ENCODE peak calls at places on chromosomes 16 and 17, in five cellular contexts. One of them, this sample, is unnamed.

GRCh38 chr17:81412490-81413093 is 17.3 kb downstream of the BAHCC1 start:
- DNase-seq in astrocyte of the hippocampus: peak; percentile 31
- DNase-seq in A549: no peak
- DNase-seq in stimulated activated CD8-positive, alpha-beta memory T cell treated with anti-CD3 and anti-CD28 coated beads, Interleukin-15, amount 100 ng/mL, for 4 hours: peak; percentile 54
- DNase-seq in ELR: no peak
- DNase-seq in this sample: peak; percentile 81

GRCh38 chr17:76384987-76385891 is 830 bp downstream of the SPHK1 start:
- DNase-seq in astrocyte of the hippocampus: peak; percentile 64
- DNase-seq in A549: peak; percentile 77
- DNase-seq in stimulated activated CD8-positive, alpha-beta memory T cell treated with anti-CD3 and anti-CD28 coated beads, Interleukin-15, amount 100 ng/mL, for 4 hours: no peak
- DNase-seq in ELR: peak; percentile 98
- DNase-seq in this sample: peak; percentile 59

GRCh38 chr17:32876414-32877163 is at the start of gene MYO1D:
- DNase-seq in astrocyte of the hippocampus: no peak
- DNase-seq in A549: peak; percentile 35
- DNase-seq in stimulated activated CD8-positive, alpha-beta memory T cell treated with anti-CD3 and anti-CD28 coated beads, Interleukin-15, amount 100 ng/mL, for 4 hours: peak; percentile 58
- DNase-seq in ELR: peak; percentile 35
- DNase-seq in this sample: peak; percentile 60

GRCh38 chr17:78125138-78125913 is 3.2 kb downstream of the TMC6 start:
- DNase-seq in astrocyte of the hippocampus: no peak
- DNase-seq in A549: no peak
- DNase-seq in stimulated activated CD8-positive, alpha-beta memory T cell treated with anti-CD3 and anti-CD28 coated beads, Interleukin-15, amount 100 ng/mL, for 4 hours: no peak
- DNase-seq in ELR: no peak
- DNase-seq in this sample: no peak

GRCh38 chr16:26985100-26986065 is 81.3 kb upstream of the C16orf82 start:
- DNase-seq in astrocyte of the hippocampus: no peak
- DNase-seq in A549: no peak
- DNase-seq in stimulated activated CD8-positive, alpha-beta memory T cell treated with anti-CD3 and anti-CD28 coated beads, Interleukin-15, amount 100 ng/mL, for 4 hours: no peak
- DNase-seq in ELR: no peak
- DNase-seq in this sample: no peak

GRCh38 chr17:9244066-9245052 is 223.0 kb downstream of the NTN1 start:
- DNase-seq in astrocyte of the hippocampus: no peak
- DNase-seq in A549: no peak
- DNase-seq in stimulated activated CD8-positive, alpha-beta memory T cell treated with anti-CD3 and anti-CD28 coated beads, Interleukin-15, amount 100 ng/mL, for 4 hours: no peak
- DNase-seq in ELR: no peak
- DNase-seq in this sample: no peak

GRCh38 chr17:36813357-36813756 is 123.9 kb upstream of the LHX1 start:
- DNase-seq in astrocyte of the hippocampus: no peak
- DNase-seq in A549: no peak
- DNase-seq in stimulated activated CD8-positive, alpha-beta memory T cell treated with anti-CD3 and anti-CD28 coated beads, Interleukin-15, amount 100 ng/mL, for 4 hours: no peak
- DNase-seq in ELR: no peak
- DNase-seq in this sample: no peak

GRCh38 chr16:78210305-78210704 is 110.9 kb downstream of the WWOX start:
- DNase-seq in astrocyte of the hippocampus: peak; percentile 48
- DNase-seq in A549: no peak
- DNase-seq in stimulated activated CD8-positive, alpha-beta memory T cell treated with anti-CD3 and anti-CD28 coated beads, Interleukin-15, amount 100 ng/mL, for 4 hours: no peak
- DNase-seq in ELR: peak; percentile 1
- DNase-seq in this sample: peak; percentile 95

GRCh38 chr16:83513006-83513755 is 294.6 kb upstream of the HSBP1 start:
- DNase-seq in astrocyte of the hippocampus: peak; percentile 91
- DNase-seq in A549: no peak
- DNase-seq in stimulated activated CD8-positive, alpha-beta memory T cell treated with anti-CD3 and anti-CD28 coated beads, Interleukin-15, amount 100 ng/mL, for 4 hours: no peak
- DNase-seq in ELR: peak; percentile 87
- DNase-seq in this sample: peak; percentile 69

GRCh38 chr17:44672479-44673093 is 16.3 kb downstream of the MEIOC start:
- DNase-seq in astrocyte of the hippocampus: peak; percentile 25
- DNase-seq in A549: peak; percentile 60
- DNase-seq in stimulated activated CD8-positive, alpha-beta memory T cell treated with anti-CD3 and anti-CD28 coated beads, Interleukin-15, amount 100 ng/mL, for 4 hours: no peak
- DNase-seq in ELR: peak; percentile 68
- DNase-seq in this sample: peak; percentile 34

GRCh38 chr16:19685176-19685575 is 32.9 kb downstream of the KNOP1 start:
- DNase-seq in astrocyte of the hippocampus: no peak
- DNase-seq in A549: no peak
- DNase-seq in stimulated activated CD8-positive, alpha-beta memory T cell treated with anti-CD3 and anti-CD28 coated beads, Interleukin-15, amount 100 ng/mL, for 4 hours: no peak
- DNase-seq in ELR: no peak
- DNase-seq in this sample: no peak

GRCh38 chr16:85047867-85048455 is 20.4 kb downstream of the KIAA0513 start:
- DNase-seq in astrocyte of the hippocampus: no peak
- DNase-seq in A549: no peak
- DNase-seq in stimulated activated CD8-positive, alpha-beta memory T cell treated with anti-CD3 and anti-CD28 coated beads, Interleukin-15, amount 100 ng/mL, for 4 hours: no peak
- DNase-seq in ELR: no peak
- DNase-seq in this sample: no peak

GRCh38 chr17:80381416-80381923 is 33.5 kb upstream of the ENDOV start:
- DNase-seq in astrocyte of the hippocampus: no peak
- DNase-seq in A549: no peak
- DNase-seq in stimulated activated CD8-positive, alpha-beta memory T cell treated with anti-CD3 and anti-CD28 coated beads, Interleukin-15, amount 100 ng/mL, for 4 hours: no peak
- DNase-seq in ELR: no peak
- DNase-seq in this sample: no peak

GRCh38 chr17:32822996-32823395 is 53.9 kb downstream of the MYO1D start:
- DNase-seq in astrocyte of the hippocampus: no peak
- DNase-seq in A549: no peak
- DNase-seq in stimulated activated CD8-positive, alpha-beta memory T cell treated with anti-CD3 and anti-CD28 coated beads, Interleukin-15, amount 100 ng/mL, for 4 hours: no peak
- DNase-seq in ELR: no peak
- DNase-seq in this sample: no peak

GRCh38 chr17:72588961-72589360 is 468.1 kb downstream of the SOX9 start:
- DNase-seq in astrocyte of the hippocampus: peak; percentile 86
- DNase-seq in A549: peak; percentile 82
- DNase-seq in stimulated activated CD8-positive, alpha-beta memory T cell treated with anti-CD3 and anti-CD28 coated beads, Interleukin-15, amount 100 ng/mL, for 4 hours: no peak
- DNase-seq in ELR: peak; percentile 35
- DNase-seq in this sample: peak; percentile 98

GRCh38 chr17:60941028-60941427 is 263.4 kb downstream of the BCAS3 start:
- DNase-seq in astrocyte of the hippocampus: peak; percentile 95
- DNase-seq in A549: no peak
- DNase-seq in stimulated activated CD8-positive, alpha-beta memory T cell treated with anti-CD3 and anti-CD28 coated beads, Interleukin-15, amount 100 ng/mL, for 4 hours: no peak
- DNase-seq in ELR: peak; percentile 87
- DNase-seq in this sample: peak; percentile 12

GRCh38 chr16:78483124-78483992 is 383.9 kb downstream of the WWOX start:
- DNase-seq in astrocyte of the hippocampus: no peak
- DNase-seq in A549: no peak
- DNase-seq in stimulated activated CD8-positive, alpha-beta memory T cell treated with anti-CD3 and anti-CD28 coated beads, Interleukin-15, amount 100 ng/mL, for 4 hours: no peak
- DNase-seq in ELR: no peak
- DNase-seq in this sample: no peak

GRCh38 chr16:3951861-3952332 is 71.4 kb upstream of the CREBBP start:
- DNase-seq in astrocyte of the hippocampus: peak; percentile 57
- DNase-seq in A549: no peak
- DNase-seq in stimulated activated CD8-positive, alpha-beta memory T cell treated with anti-CD3 and anti-CD28 coated beads, Interleukin-15, amount 100 ng/mL, for 4 hours: no peak
- DNase-seq in ELR: no peak
- DNase-seq in this sample: peak; percentile 35

GRCh38 chr17:15348030-15348429 is 6.6 kb upstream of the TEKT3 start:
- DNase-seq in astrocyte of the hippocampus: peak; percentile 50
- DNase-seq in A549: no peak
- DNase-seq in stimulated activated CD8-positive, alpha-beta memory T cell treated with anti-CD3 and anti-CD28 coated beads, Interleukin-15, amount 100 ng/mL, for 4 hours: no peak
- DNase-seq in ELR: no peak
- DNase-seq in this sample: peak; percentile 44

GRCh38 chr17:40978752-40979151 is 5.4 kb downstream of the KRT40 start:
- DNase-seq in astrocyte of the hippocampus: no peak
- DNase-seq in A549: no peak
- DNase-seq in stimulated activated CD8-positive, alpha-beta memory T cell treated with anti-CD3 and anti-CD28 coated beads, Interleukin-15, amount 100 ng/mL, for 4 hours: no peak
- DNase-seq in ELR: no peak
- DNase-seq in this sample: peak; percentile 39

GRCh38 chr17:17846645-17847044 is 9.9 kb upstream of the SREBF1 start:
- DNase-seq in astrocyte of the hippocampus: no peak
- DNase-seq in A549: no peak
- DNase-seq in stimulated activated CD8-positive, alpha-beta memory T cell treated with anti-CD3 and anti-CD28 coated beads, Interleukin-15, amount 100 ng/mL, for 4 hours: no peak
- DNase-seq in ELR: no peak
- DNase-seq in this sample: no peak

GRCh38 chr17:78808106-78808635 is 26.1 kb upstream of the CYTH1 start:
- DNase-seq in astrocyte of the hippocampus: no peak
- DNase-seq in A549: no peak
- DNase-seq in stimulated activated CD8-positive, alpha-beta memory T cell treated with anti-CD3 and anti-CD28 coated beads, Interleukin-15, amount 100 ng/mL, for 4 hours: no peak
- DNase-seq in ELR: peak; percentile 74
- DNase-seq in this sample: no peak

GRCh38 chr17:8155341-8156173 is 3.4 kb upstream of the PER1 start:
- DNase-seq in astrocyte of the hippocampus: no peak
- DNase-seq in A549: no peak
- DNase-seq in stimulated activated CD8-positive, alpha-beta memory T cell treated with anti-CD3 and anti-CD28 coated beads, Interleukin-15, amount 100 ng/mL, for 4 hours: no peak
- DNase-seq in ELR: no peak
- DNase-seq in this sample: peak; percentile 27

GRCh38 chr17:67246648-67247415 is 1.8 kb upstream of the HELZ start:
- DNase-seq in astrocyte of the hippocampus: peak; percentile 76
- DNase-seq in A549: peak; percentile 71
- DNase-seq in stimulated activated CD8-positive, alpha-beta memory T cell treated with anti-CD3 and anti-CD28 coated beads, Interleukin-15, amount 100 ng/mL, for 4 hours: no peak
- DNase-seq in ELR: peak; percentile 90
- DNase-seq in this sample: peak; percentile 98

GRCh38 chr17:80919331-80920284 is 72.0 kb upstream of the CHMP6 start:
- DNase-seq in astrocyte of the hippocampus: no peak
- DNase-seq in A549: no peak
- DNase-seq in stimulated activated CD8-positive, alpha-beta memory T cell treated with anti-CD3 and anti-CD28 coated beads, Interleukin-15, amount 100 ng/mL, for 4 hours: no peak
- DNase-seq in ELR: no peak
- DNase-seq in this sample: no peak

GRCh38 chr17:78709119-78709681 is 72.9 kb downstream of the CYTH1 start:
- DNase-seq in astrocyte of the hippocampus: no peak
- DNase-seq in A549: no peak
- DNase-seq in stimulated activated CD8-positive, alpha-beta memory T cell treated with anti-CD3 and anti-CD28 coated beads, Interleukin-15, amount 100 ng/mL, for 4 hours: no peak
- DNase-seq in ELR: no peak
- DNase-seq in this sample: no peak